ENCODE peak calls at places on chromosomes 2 and 18, in seven cellular contexts. T is AG09309, S is astrocyte of the cerebellum, U is foreskin fibroblast, G is progenitor cell of endocrine pancreas, N is heart left ventricle, P is bronchial epithelial cell. A is an unnamed sample.

GRCh38 chr2:179460530-179460929 is 195.9 kb upstream of the SESTD1 start:
- DNase-seq in T (peak), S (peak), U (peak), G (no peak), N (no peak), P (peak), A (peak)

GRCh38 chr2:177666408-177666807 is 273.8 kb downstream of the AGPS start:
- DNase-seq in T (no peak), S (no peak), U (no peak), G (no peak), N (no peak), P (peak), A (no peak)

GRCh38 chr18:274313-274712 is 6.5 kb upstream of the THOC1 start:
- DNase-seq in T (no peak), S (no peak), U (no peak), G (no peak), N (no peak), P (no peak), A (no peak)

GRCh38 chr2:88059979-88060906 is 4.7 kb upstream of the KRCC1 start:
- DNase-seq in T (no peak), S (no peak), U (no peak), G (no peak), N (no peak), P (peak), A (peak)

GRCh38 chr2:30511122-30512083 is 64.4 kb downstream of the LCLAT1 start:
- DNase-seq in T (no peak), S (no peak), U (peak), G (no peak), N (peak), P (peak), A (peak)

GRCh38 chr2:150165988-150166965 is 321.2 kb downstream of the RND3 start:
- DNase-seq in T (no peak), S (peak), U (no peak), G (no peak), N (no peak), P (peak), A (peak)

GRCh38 chr2:175309799-175310198 is 128.3 kb upstream of the ATP5MC3 start:
- DNase-seq in T (peak), S (no peak), U (peak), G (peak), N (no peak), P (peak), A (peak)

GRCh38 chr18:36396190-36396589 is 98.7 kb downstream of the FHOD3 start:
- DNase-seq in T (no peak), S (no peak), U (no peak), G (no peak), N (no peak), P (no peak), A (no peak)

GRCh38 chr2:40487592-40487991 is 35.7 kb upstream of the SLC8A1 start:
- DNase-seq in T (no peak), S (no peak), U (no peak), G (no peak), N (no peak), P (no peak), A (no peak)

GRCh38 chr2:16249269-16250055 is 309.1 kb downstream of the MYCN start:
- DNase-seq in T (no peak), S (no peak), U (no peak), G (no peak), N (no peak), P (peak), A (no peak)

GRCh38 chr2:17606851-17607250 is 66.4 kb downstream of the VSNL1 start:
- DNase-seq in T (no peak), S (no peak), U (no peak), G (no peak), N (no peak), P (no peak), A (no peak)

GRCh38 chr2:16123881-16124780 is 183.8 kb downstream of the MYCN start:
- DNase-seq in T (no peak), S (no peak), U (no peak), G (no peak), N (no peak), P (no peak), A (no peak)

GRCh38 chr2:66446924-66447323 is 12.0 kb downstream of the MEIS1 start:
- DNase-seq in T (no peak), S (no peak), U (no peak), G (no peak), N (no peak), P (no peak), A (no peak)

GRCh38 chr2:66445076-66445724 is 10.3 kb downstream of the MEIS1 start:
- DNase-seq in T (no peak), S (no peak), U (peak), G (no peak), N (peak), P (no peak), A (no peak)

GRCh38 chr2:66446178-66446860 is 11.4 kb downstream of the MEIS1 start:
- DNase-seq in T (no peak), S (no peak), U (peak), G (no peak), N (peak), P (no peak), A (no peak)

GRCh38 chr2:66443977-66444855 is 9.3 kb downstream of the MEIS1 start:
- DNase-seq in T (no peak), S (no peak), U (peak), G (no peak), N (no peak), P (no peak), A (no peak)

GRCh38 chr2:66445781-66446177 is 10.9 kb downstream of the MEIS1 start:
- DNase-seq in T (no peak), S (no peak), U (peak), G (no peak), N (peak), P (no peak), A (no peak)
- TF ChIP-seq CTCF in T (no peak), S (peak), U (no peak), G (peak), N (no peak), P (no peak), A (no peak)

GRCh38 chr2:191538334-191538910 is 139.5 kb upstream of the NABP1 start:
- DNase-seq in T (no peak), S (no peak), U (no peak), G (no peak), N (no peak), P (no peak), A (no peak)

GRCh38 chr2:191544511-191545062 is 133.3 kb upstream of the NABP1 start:
- DNase-seq in T (no peak), S (no peak), U (no peak), G (no peak), N (no peak), P (peak), A (no peak)

GRCh38 chr2:191540681-191541080 is 137.3 kb upstream of the NABP1 start:
- DNase-seq in T (no peak), S (no peak), U (no peak), G (no peak), N (no peak), P (no peak), A (no peak)

GRCh38 chr2:191533693-191534175 is 144.2 kb upstream of the NABP1 start:
- DNase-seq in T (no peak), S (no peak), U (no peak), G (no peak), N (no peak), P (peak), A (no peak)

GRCh38 chr2:191539068-191539467 is 138.9 kb upstream of the NABP1 start:
- DNase-seq in T (no peak), S (peak), U (no peak), G (no peak), N (no peak), P (peak), A (peak)
- TF ChIP-seq CTCF in T (peak), S (peak), U (peak), G (peak), N (peak), P (peak), A (peak)

GRCh38 chr2:166361351-166362153 is 14.2 kb downstream of the SCN9A start:
- DNase-seq in T (no peak), S (peak), U (no peak), G (no peak), N (no peak), P (peak), A (peak)
- TF ChIP-seq CTCF in T (peak), S (peak), U (peak), G (peak), N (peak), P (peak), A (peak)

GRCh38 chr2:217954051-217954450 is 48.7 kb downstream of the TNS1 start:
- DNase-seq in T (no peak), S (no peak), U (no peak), G (no peak), N (no peak), P (no peak), A (no peak)

GRCh38 chr2:217953011-217953481 is 49.7 kb downstream of the TNS1 start:
- DNase-seq in T (no peak), S (no peak), U (no peak), G (no peak), N (peak), P (no peak), A (no peak)

GRCh38 chr2:217954469-217954868 is 48.3 kb downstream of the TNS1 start:
- DNase-seq in T (no peak), S (no peak), U (no peak), G (no peak), N (peak), P (no peak), A (no peak)

GRCh38 chr2:217952409-217952808 is 50.4 kb downstream of the TNS1 start:
- DNase-seq in T (no peak), S (no peak), U (no peak), G (no peak), N (no peak), P (no peak), A (no peak)

GRCh38 chr2:217953531-217953932 is 49.3 kb downstream of the TNS1 start:
- DNase-seq in T (no peak), S (no peak), U (no peak), G (no peak), N (peak), P (no peak), A (no peak)
- TF ChIP-seq CTCF in T (no peak), S (no peak), U (no peak), G (no peak), N (no peak), P (no peak), A (no peak)

GRCh38 chr2:75560022-75560767 is 544 bp downstream of the EVA1A start:
- DNase-seq in T (no peak), S (no peak), U (peak), G (peak), N (no peak), P (peak), A (peak)
- TF ChIP-seq CTCF in T (peak), S (peak), U (peak), G (peak), N (no peak), P (peak), A (peak)

GRCh38 chr18:46174317-46175039 is 70.3 kb downstream of the HAUS1 start:
- DNase-seq in T (no peak), S (no peak), U (peak), G (peak), N (peak), P (peak), A (peak)
- TF ChIP-seq CTCF in T (peak), S (no peak), U (peak), G (no peak), N (no peak), P (no peak), A (no peak)

GRCh38 chr2:111702119-111702808 is 181.7 kb downstream of the ANAPC1 start:
- DNase-seq in T (no peak), S (no peak), U (peak), G (peak), N (peak), P (peak), A (peak)
- TF ChIP-seq CTCF in T (peak), S (peak), U (peak), G (peak), N (peak), P (peak), A (peak)

A was measured in MCF 10A.